ENCODE peak calls at places on chromosomes 7 and 10, in six cellular contexts. P, W, X, K, Z and M are unnamed samples.

GRCh38 chr10:86269332-86269731 is 97.3 kb downstream of the GRID1 start:
- DNase-seq in K (no peak), W (peak), P (no peak), X (peak), Z (no peak), M (no peak)

GRCh38 chr10:124173298-124173900 is 80.0 kb upstream of the CHST15 start:
- DNase-seq in Z (no peak), W (peak), P (no peak), X (no peak), K (no peak), M (no peak)

GRCh38 chr7:136869991-136870798 is 1.7 kb downstream of the CHRM2 start:
- DNase-seq in X (peak), W (no peak), P (no peak), Z (no peak), K (no peak), M (no peak)

GRCh38 chr10:58647366-58647765 is 134.7 kb downstream of the BICC1 start:
- DNase-seq in W (no peak), Z (no peak), X (no peak), P (no peak), K (no peak), M (no peak)

GRCh38 chr10:541750-542371 is 147.6 kb downstream of the DIP2C start:
- DNase-seq in X (no peak), P (no peak), K (no peak), W (peak), Z (no peak), M (no peak)

GRCh38 chr10:88238515-88238914 is 344.6 kb downstream of the RNLS start:
- DNase-seq in Z (no peak), K (no peak), W (no peak), X (no peak), P (no peak), M (no peak)

GRCh38 chr7:148701414-148701813 is 2.7 kb downstream of the CUL1 start:
- DNase-seq in X (no peak), P (no peak), K (no peak), Z (no peak), W (no peak), M (no peak)

GRCh38 chr7:21923663-21924062 is 22.0 kb downstream of the CDCA7L start:
- DNase-seq in Z (no peak), P (no peak), X (peak), W (no peak), K (no peak), M (peak)

GRCh38 chr7:131895541-131896173 is 339.2 kb upstream of the PODXL start:
- DNase-seq in Z (no peak), P (peak), W (no peak), X (peak), K (peak), M (no peak)

GRCh38 chr10:3861785-3862184 is 76.8 kb upstream of the KLF6 start:
- DNase-seq in X (no peak), K (no peak), Z (no peak), P (no peak), W (no peak), M (no peak)

GRCh38 chr10:32142646-32143045 is 86.4 kb upstream of the KIF5B start:
- DNase-seq in K (no peak), P (no peak), W (no peak), Z (no peak), X (no peak), M (no peak)

GRCh38 chr7:120337308-120337907 is 64.4 kb downstream of the KCND2 start:
- DNase-seq in K (no peak), X (no peak), W (no peak), Z (no peak), P (peak), M (peak)

GRCh38 chr7:151764056-151764920 is 112.6 kb downstream of the PRKAG2 start:
- DNase-seq in P (no peak), W (no peak), K (no peak), Z (no peak), X (no peak), M (no peak)

GRCh38 chr10:75101416-75102251 is 9.8 kb upstream of the SAMD8 start:
- DNase-seq in W (no peak), X (peak), K (no peak), P (no peak), Z (no peak), M (no peak)

GRCh38 chr10:124417846-124418725 is 637 bp downstream of the OAT start:
- DNase-seq in W (peak), K (peak), X (peak), Z (peak), P (peak), M (no peak)

GRCh38 chr7:37354661-37355131 is 94.0 kb downstream of the ELMO1 start:
- DNase-seq in P (peak), K (no peak), W (peak), X (no peak), Z (no peak), M (no peak)

GRCh38 chr7:16986775-16987174 is 105.0 kb upstream of the AGR3 start:
- DNase-seq in P (no peak), K (no peak), X (no peak), W (no peak), Z (no peak), M (no peak)